ENCODE peak calls at places on chromosomes 1 and 21, in five cellular contexts. E, M, A, G and U are unnamed samples.

GRCh38 chr1:72366473-72366872 is 84.1 kb upstream of the NEGR1 start:
- DNase-seq in E (no peak), M (peak; percentile 32), A (no peak), G (no peak), U (peak; percentile 89)

GRCh38 chr1:68384321-68384813 is 65.4 kb downstream of the RPE65 start:
- DNase-seq in E (peak; percentile 96), M (peak; percentile 100), A (no peak), G (peak; percentile 31), U (peak; percentile 98)

GRCh38 chr1:101338714-101339430 is 102.1 kb downstream of the S1PR1 start:
- DNase-seq in E (no peak), M (no peak), A (no peak), G (no peak), U (peak; percentile 83)

GRCh38 chr1:4963251-4963650 is 308.8 kb downstream of the AJAP1 start:
- DNase-seq in E (no peak), M (no peak), A (no peak), G (no peak), U (peak; percentile 47)

GRCh38 chr1:208349679-208350330 is 105.6 kb upstream of the PLXNA2 start:
- DNase-seq in E (no peak), M (no peak), A (no peak), G (no peak), U (no peak)

GRCh38 chr1:76759171-76759860 is 108.0 kb upstream of the ST6GALNAC5 start:
- DNase-seq in E (no peak), M (no peak), A (no peak), G (no peak), U (no peak)

GRCh38 chr1:244214009-244214967 is 163.2 kb downstream of the ZBTB18 start:
- DNase-seq in E (peak; percentile 97), M (peak; percentile 98), A (no peak), G (peak; percentile 82), U (peak; percentile 24)

GRCh38 chr1:205588691-205589445 is 42.9 kb downstream of the ELK4 start:
- DNase-seq in E (no peak), M (peak; percentile 74), A (peak; percentile 75), G (no peak), U (peak; percentile 36)

GRCh38 chr21:34166468-34166867 is 93.1 kb downstream of the MRPS6 start:
- DNase-seq in E (no peak), M (no peak), A (peak; percentile 12), G (no peak), U (no peak)

GRCh38 chr1:153803479-153804056 is 28.4 kb downstream of the SLC27A3 start:
- DNase-seq in E (no peak), M (no peak), A (no peak), G (no peak), U (no peak)

GRCh38 chr1:20771780-20772179 is 15.3 kb downstream of the HP1BP3 start:
- DNase-seq in E (no peak), M (no peak), A (no peak), G (no peak), U (no peak)

GRCh38 chr1:183635112-183635605 is 424 bp downstream of the ARPC5 start:
- DNase-seq in E (no peak), M (no peak), A (peak; percentile 24), G (peak; percentile 45), U (peak; percentile 39)

GRCh38 chr1:10553124-10553523 is 78.4 kb downstream of the PEX14 start:
- DNase-seq in E (no peak), M (no peak), A (no peak), G (no peak), U (no peak)

DNA sequence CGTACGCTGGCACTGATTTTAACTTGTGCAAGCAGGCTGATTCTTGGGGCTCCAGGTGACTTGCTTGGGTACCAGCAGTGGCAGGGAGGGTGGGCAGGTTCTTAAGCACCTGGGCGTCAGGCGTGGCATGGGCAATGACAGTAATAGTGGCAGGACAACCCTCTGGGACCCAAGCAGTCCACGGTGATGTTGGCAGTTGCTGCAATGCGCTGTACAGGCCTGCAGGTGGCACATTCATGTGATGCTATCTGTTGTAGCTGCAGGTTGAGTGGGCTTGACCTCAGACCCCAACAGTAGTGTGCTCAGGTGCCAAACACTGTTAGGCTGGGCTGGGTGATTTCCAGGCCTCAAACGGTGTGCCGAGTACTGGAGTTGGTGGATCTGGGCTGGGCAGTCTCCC is 10.2 kb upstream of the OR10J4 start:
- DNase-seq in E (no peak), M (no peak), A (no peak), G (no peak), U (no peak)
- TF ChIP-seq CTCF in E (no peak), M (peak; percentile 4), A (peak; percentile 47), G (no peak), U (peak; percentile 31)

DNA sequence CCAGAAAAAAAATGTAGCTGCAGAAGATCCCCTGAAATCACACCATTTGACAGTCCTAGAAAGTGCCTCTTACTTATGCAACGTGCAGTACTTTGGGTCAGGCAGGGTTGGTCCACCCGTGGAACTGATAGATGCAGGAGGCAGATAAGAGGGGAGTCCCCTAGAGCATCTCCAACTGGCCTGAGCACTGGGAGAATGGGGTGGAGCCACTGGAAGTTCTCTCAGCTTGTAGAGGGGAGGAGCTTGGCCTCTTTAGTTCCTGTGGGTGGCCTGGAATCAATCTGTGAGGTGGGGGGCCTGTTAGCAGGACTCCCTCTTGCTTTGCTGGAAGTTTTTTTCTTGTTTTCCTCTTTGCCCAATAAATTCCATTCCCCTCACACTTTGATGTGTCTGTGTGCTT is 335.7 kb upstream of the NCAM2 start:
- DNase-seq in E (no peak), M (no peak), A (no peak), G (no peak), U (no peak)
- H3K4me3 ChIP-seq in E (no peak overlapping the region), M (no peak overlapping the region), A (no peak overlapping the region), G (no peak overlapping the region), U (no peak overlapping the region)

GRCh38 chr1:197902454-197903195 is at the start of gene C1orf53:
- DNase-seq in E (peak; percentile 61), M (peak; percentile 86), A (peak; percentile 91), G (peak; percentile 68), U (peak; percentile 87)
- TF ChIP-seq CTCF in E (no peak), M (no peak), A (no peak), G (no peak), U (no peak)

GRCh38 chr1:233707906-233708292 is 94.0 kb downstream of the KCNK1 start:
- DNase-seq in E (no peak), M (no peak), A (no peak), G (peak; percentile 22), U (no peak)

GRCh38 chr1:233708416-233708815 is 94.5 kb downstream of the KCNK1 start:
- DNase-seq in E (no peak), M (no peak), A (no peak), G (no peak), U (peak; percentile 46)

GRCh38 chr1:233707153-233707905 is 93.4 kb downstream of the KCNK1 start:
- DNase-seq in E (no peak), M (peak; percentile 1), A (no peak), G (peak; percentile 46), U (peak; percentile 86)

GRCh38 chr1:233704125-233704881 is 90.4 kb downstream of the KCNK1 start:
- DNase-seq in E (no peak), M (no peak), A (no peak), G (no peak), U (peak; percentile 61)

DNA sequence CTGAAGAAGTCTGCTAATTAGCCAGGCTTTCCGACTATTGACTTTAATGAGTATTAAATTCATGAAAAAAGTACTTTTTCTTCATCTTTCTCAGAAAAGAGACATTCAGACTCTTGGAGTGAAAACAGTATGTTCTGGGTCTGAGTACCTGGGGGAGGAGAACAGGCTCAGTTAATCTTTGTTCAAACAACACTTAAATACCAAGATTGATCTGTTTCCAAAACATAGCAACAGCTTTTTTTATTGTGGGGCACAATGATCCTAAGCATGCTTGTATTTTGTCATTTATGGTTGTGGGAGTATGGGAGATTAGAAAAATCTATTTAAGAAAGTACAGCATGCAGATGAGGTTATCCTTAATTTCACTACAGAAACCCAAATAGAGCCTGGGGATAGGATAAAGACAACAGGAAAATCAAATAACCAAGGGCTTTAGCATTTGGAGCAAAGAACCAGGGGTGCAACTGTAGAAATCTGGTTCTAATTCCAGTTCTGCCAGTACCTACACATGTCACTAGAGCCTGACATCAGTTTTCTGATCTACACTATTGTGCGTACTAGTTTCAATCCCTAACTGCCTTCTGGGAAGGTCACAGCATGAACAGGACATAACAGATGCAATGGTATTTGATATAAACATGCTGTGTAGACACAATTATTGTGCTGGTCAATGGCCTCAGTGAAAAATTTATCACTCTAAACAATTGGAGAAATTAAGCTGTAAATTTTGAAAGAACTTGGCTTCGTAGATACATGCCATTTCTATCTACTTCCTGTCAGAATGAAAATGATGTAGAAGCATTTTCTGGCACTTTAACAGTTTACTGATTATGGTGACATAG is 91.2 kb downstream of the KCNK1 start:
- DNase-seq in E (no peak), M (no peak), A (no peak), G (no peak), U (no peak)
- H3K4me3 ChIP-seq in E (no peak overlapping the region), M (no peak overlapping the region), A (no peak overlapping the region), G (no peak overlapping the region), U (no peak overlapping the region)

DNA sequence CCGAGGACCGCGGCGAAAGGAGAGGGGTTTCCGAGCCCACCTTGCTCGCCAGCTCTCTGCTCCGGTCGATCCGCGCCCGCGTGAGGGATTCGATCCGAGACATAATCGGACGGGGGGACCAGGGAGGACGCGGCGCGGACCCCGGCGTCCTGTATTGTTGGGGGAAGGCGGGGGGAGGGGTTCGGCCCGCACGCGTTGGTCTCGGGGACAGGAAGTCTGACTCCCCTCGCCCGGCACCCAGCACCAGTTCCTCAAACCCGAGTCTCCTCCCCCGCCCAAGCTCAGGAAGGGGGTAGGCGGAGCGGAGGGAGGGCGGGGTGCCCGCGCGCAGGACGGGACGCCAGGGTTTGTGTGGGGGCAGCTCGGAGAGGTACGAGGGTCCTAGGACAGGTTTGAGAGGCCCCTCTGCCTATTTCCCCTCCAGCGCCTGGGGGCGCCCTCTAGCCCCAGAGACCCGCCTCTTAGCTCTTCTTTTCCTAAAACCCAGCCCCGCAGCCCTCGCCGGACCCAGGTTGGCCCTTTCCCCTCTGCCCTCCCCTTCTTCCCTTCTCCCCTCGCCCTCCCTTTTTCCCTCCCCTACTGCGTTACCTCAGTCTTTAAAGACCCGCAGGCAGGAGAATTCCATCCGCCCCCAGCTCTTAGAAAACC is at the start of gene ARHGEF2:
- DNase-seq in E (no peak), M (peak; percentile 64), A (peak; percentile 94), G (peak; percentile 84), U (peak; percentile 66)
- TF ChIP-seq CTCF in E (peak; percentile 43), M (peak; percentile 30), A (peak; percentile 70), G (peak; percentile 20), U (no peak)

GRCh38 chr1:247854899-247855545 is 2.0 kb upstream of the TRIM58 start:
- DNase-seq in E (no peak), M (no peak), A (no peak), G (no peak), U (no peak)

GRCh38 chr1:247855911-247856310 is 1.1 kb upstream of the TRIM58 start:
- DNase-seq in E (no peak), M (no peak), A (no peak), G (no peak), U (no peak)

GRCh38 chr1:247862756-247863155 is 5.8 kb downstream of the TRIM58 start:
- DNase-seq in E (no peak), M (no peak), A (no peak), G (no peak), U (no peak)

GRCh38 chr1:247857986-247858356 is 984 bp downstream of the TRIM58 start:
- DNase-seq in E (no peak), M (no peak), A (no peak), G (no peak), U (no peak)

GRCh38 chr1:247857069-247857985 is at the start of gene TRIM58:
- DNase-seq in E (no peak), M (no peak), A (no peak), G (peak; percentile 15), U (no peak)
- H3K4me3 ChIP-seq in E (no peak within 1 kb of the TSS), M (peak within 1 kb of the TSS; percentile 86), A (no peak within 1 kb of the TSS), G (no peak within 1 kb of the TSS), U (no peak within 1 kb of the TSS)